ENCODE peak calls at places on chromosomes 13 and 19, in eight cellular contexts. One of them, this sample, is unnamed.

GRCh38 chr13:110616103-110617101 is 1.1 kb downstream of the NAXD start:
- DNase-seq in cardiac muscle cell: no peak
- DNase-seq in thoracic aorta: peak
- DNase-seq in HFFc6: peak
- DNase-seq in IMR-90: peak
- DNase-seq in PC-3: peak
- DNase-seq in mucosa of descending colon: peak
- DNase-seq in AG09319: peak
- DNase-seq in this sample: peak

GRCh38 chr13:110213461-110214074 is 93.4 kb downstream of the COL4A1 start:
- DNase-seq in cardiac muscle cell: no peak
- DNase-seq in thoracic aorta: no peak
- DNase-seq in HFFc6: no peak
- DNase-seq in IMR-90: no peak
- DNase-seq in PC-3: no peak
- DNase-seq in mucosa of descending colon: no peak
- DNase-seq in AG09319: no peak
- DNase-seq in this sample: no peak

GRCh38 chr13:28408235-28408848 is 86.6 kb downstream of the FLT1 start:
- DNase-seq in cardiac muscle cell: peak
- DNase-seq in thoracic aorta: no peak
- DNase-seq in HFFc6: no peak
- DNase-seq in IMR-90: no peak
- DNase-seq in PC-3: no peak
- DNase-seq in mucosa of descending colon: peak
- DNase-seq in AG09319: no peak
- DNase-seq in this sample: peak

GRCh38 chr13:79736356-79736755 is 255.4 kb downstream of the NDFIP2 start:
- DNase-seq in cardiac muscle cell: no peak
- DNase-seq in thoracic aorta: no peak
- DNase-seq in HFFc6: no peak
- DNase-seq in IMR-90: no peak
- DNase-seq in PC-3: peak
- DNase-seq in mucosa of descending colon: no peak
- DNase-seq in AG09319: no peak
- DNase-seq in this sample: no peak

GRCh38 chr13:106376411-106377112 is 158.9 kb downstream of the EFNB2 start:
- DNase-seq in cardiac muscle cell: no peak
- DNase-seq in thoracic aorta: no peak
- DNase-seq in HFFc6: peak
- DNase-seq in IMR-90: peak
- DNase-seq in PC-3: peak
- DNase-seq in mucosa of descending colon: no peak
- DNase-seq in AG09319: no peak
- DNase-seq in this sample: no peak

GRCh38 chr19:40231544-40232424 is 5.3 kb upstream of the CCNP start:
- DNase-seq in cardiac muscle cell: peak
- DNase-seq in thoracic aorta: no peak
- DNase-seq in HFFc6: no peak
- DNase-seq in IMR-90: no peak
- DNase-seq in PC-3: no peak
- DNase-seq in mucosa of descending colon: no peak
- DNase-seq in AG09319: no peak
- DNase-seq in this sample: peak

GRCh38 chr19:46493236-46494114 is 2.2 kb downstream of the PNMA8B start:
- DNase-seq in cardiac muscle cell: no peak
- DNase-seq in thoracic aorta: no peak
- DNase-seq in HFFc6: no peak
- DNase-seq in IMR-90: no peak
- DNase-seq in PC-3: no peak
- DNase-seq in mucosa of descending colon: peak
- DNase-seq in AG09319: no peak
- DNase-seq in this sample: peak

GRCh38 chr13:101449971-101450748 is 2.3 kb upstream of the ITGBL1 start:
- DNase-seq in cardiac muscle cell: no peak
- DNase-seq in thoracic aorta: no peak
- DNase-seq in HFFc6: peak
- DNase-seq in IMR-90: peak
- DNase-seq in PC-3: peak
- DNase-seq in mucosa of descending colon: no peak
- DNase-seq in AG09319: peak
- DNase-seq in this sample: no peak

GRCh38 chr13:30234763-30235162 is 72.6 kb downstream of the KATNAL1 start:
- DNase-seq in cardiac muscle cell: no peak
- DNase-seq in thoracic aorta: no peak
- DNase-seq in HFFc6: no peak
- DNase-seq in IMR-90: no peak
- DNase-seq in PC-3: no peak
- DNase-seq in mucosa of descending colon: no peak
- DNase-seq in AG09319: no peak
- DNase-seq in this sample: no peak

GRCh38 chr13:105471683-105472082 is 1063.8 kb downstream of the EFNB2 start:
- DNase-seq in cardiac muscle cell: no peak
- DNase-seq in thoracic aorta: no peak
- DNase-seq in HFFc6: no peak
- DNase-seq in IMR-90: peak
- DNase-seq in PC-3: no peak
- DNase-seq in mucosa of descending colon: no peak
- DNase-seq in AG09319: no peak
- DNase-seq in this sample: no peak

GRCh38 chr19:33186431-33186830 is 7.7 kb upstream of the LRP3 start:
- DNase-seq in cardiac muscle cell: no peak
- DNase-seq in thoracic aorta: no peak
- DNase-seq in HFFc6: no peak
- DNase-seq in IMR-90: no peak
- DNase-seq in PC-3: no peak
- DNase-seq in mucosa of descending colon: no peak
- DNase-seq in AG09319: no peak
- DNase-seq in this sample: peak

GRCh38 chr19:18172331-18173053 is 1.1 kb upstream of the IFI30 start:
- DNase-seq in cardiac muscle cell: no peak
- DNase-seq in thoracic aorta: no peak
- DNase-seq in HFFc6: no peak
- DNase-seq in IMR-90: no peak
- DNase-seq in PC-3: no peak
- DNase-seq in mucosa of descending colon: no peak
- DNase-seq in AG09319: no peak
- DNase-seq in this sample: no peak

GRCh38 chr19:10406191-10406590 is 2.8 kb upstream of the CDC37 start:
- DNase-seq in cardiac muscle cell: no peak
- DNase-seq in thoracic aorta: no peak
- DNase-seq in HFFc6: no peak
- DNase-seq in IMR-90: no peak
- DNase-seq in PC-3: no peak
- DNase-seq in mucosa of descending colon: no peak
- DNase-seq in AG09319: no peak
- DNase-seq in this sample: no peak

GRCh38 chr19:10402441-10403038 is 802 bp downstream of the CDC37 start:
- DNase-seq in cardiac muscle cell: no peak
- DNase-seq in thoracic aorta: no peak
- DNase-seq in HFFc6: peak
- DNase-seq in IMR-90: no peak
- DNase-seq in PC-3: peak
- DNase-seq in mucosa of descending colon: peak
- DNase-seq in AG09319: no peak
- DNase-seq in this sample: no peak

GRCh38 chr19:10407102-10407501 is 3.8 kb upstream of the CDC37 start:
- DNase-seq in cardiac muscle cell: no peak
- DNase-seq in thoracic aorta: no peak
- DNase-seq in HFFc6: no peak
- DNase-seq in IMR-90: no peak
- DNase-seq in PC-3: no peak
- DNase-seq in mucosa of descending colon: no peak
- DNase-seq in AG09319: no peak
- DNase-seq in this sample: no peak

GRCh38 chr19:10403137-10404021 is at the start of gene CDC37:
- DNase-seq in cardiac muscle cell: peak
- DNase-seq in thoracic aorta: peak
- DNase-seq in HFFc6: peak
- DNase-seq in IMR-90: peak
- DNase-seq in PC-3: peak
- DNase-seq in mucosa of descending colon: peak
- DNase-seq in AG09319: peak
- DNase-seq in this sample: peak

DNA sequence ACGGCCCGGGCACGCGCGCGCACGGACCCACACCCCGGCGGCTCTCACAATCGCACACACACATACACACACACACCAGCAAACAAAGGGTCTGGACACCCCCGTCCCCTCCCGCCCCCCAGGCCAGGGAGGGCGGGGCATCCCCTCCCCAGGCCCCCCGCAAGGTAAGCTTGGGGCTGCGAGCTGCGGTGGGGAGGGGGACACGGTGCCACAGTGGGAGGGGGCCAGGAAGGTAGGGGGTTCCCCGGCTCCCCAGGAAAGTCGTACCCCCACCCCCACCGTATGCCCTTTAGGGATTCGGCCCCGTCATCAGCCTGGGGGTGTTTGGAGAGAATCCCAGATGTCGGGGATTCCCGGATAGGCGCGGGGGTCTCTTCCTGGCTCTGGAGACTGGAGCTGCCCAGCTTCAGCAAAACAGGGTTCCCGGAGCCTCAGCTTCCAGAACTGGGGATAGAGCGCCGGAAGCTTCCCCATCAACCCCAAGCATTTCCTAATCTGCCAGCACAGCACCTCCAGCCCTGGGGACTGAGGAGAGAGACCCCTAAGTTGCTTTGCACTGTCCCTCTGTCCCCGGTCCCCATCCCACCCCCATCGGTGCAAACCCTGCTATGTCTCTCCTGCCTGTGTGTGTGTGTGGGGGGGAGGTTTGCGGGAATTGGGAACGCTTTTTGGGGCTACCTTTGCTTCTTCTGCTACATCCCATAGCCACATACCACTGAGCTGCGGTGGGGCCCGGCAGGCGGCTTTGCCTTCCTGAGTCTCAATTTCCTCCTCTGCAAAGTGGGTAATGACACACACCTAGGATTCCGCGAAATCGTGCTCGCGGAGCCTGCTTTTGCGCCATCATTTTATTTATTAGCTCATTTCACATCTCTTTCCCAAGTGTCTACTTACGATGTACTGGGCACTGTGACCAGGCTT is 1.8 kb upstream of the CDC37 start:
- DNase-seq in cardiac muscle cell: no peak
- DNase-seq in thoracic aorta: no peak
- DNase-seq in HFFc6: no peak
- DNase-seq in IMR-90: no peak
- DNase-seq in PC-3: no peak
- DNase-seq in mucosa of descending colon: no peak
- DNase-seq in AG09319: no peak
- DNase-seq in this sample: no peak
- TF ChIP-seq CTCF in cardiac muscle cell: no peak
- TF ChIP-seq CTCF in thoracic aorta: no peak
- TF ChIP-seq CTCF in HFFc6: no peak
- TF ChIP-seq CTCF in IMR-90: no peak
- TF ChIP-seq CTCF in PC-3: no peak
- TF ChIP-seq CTCF in mucosa of descending colon: no peak
- TF ChIP-seq CTCF in AG09319: no peak
- TF ChIP-seq CTCF in this sample: no peak

DNA sequence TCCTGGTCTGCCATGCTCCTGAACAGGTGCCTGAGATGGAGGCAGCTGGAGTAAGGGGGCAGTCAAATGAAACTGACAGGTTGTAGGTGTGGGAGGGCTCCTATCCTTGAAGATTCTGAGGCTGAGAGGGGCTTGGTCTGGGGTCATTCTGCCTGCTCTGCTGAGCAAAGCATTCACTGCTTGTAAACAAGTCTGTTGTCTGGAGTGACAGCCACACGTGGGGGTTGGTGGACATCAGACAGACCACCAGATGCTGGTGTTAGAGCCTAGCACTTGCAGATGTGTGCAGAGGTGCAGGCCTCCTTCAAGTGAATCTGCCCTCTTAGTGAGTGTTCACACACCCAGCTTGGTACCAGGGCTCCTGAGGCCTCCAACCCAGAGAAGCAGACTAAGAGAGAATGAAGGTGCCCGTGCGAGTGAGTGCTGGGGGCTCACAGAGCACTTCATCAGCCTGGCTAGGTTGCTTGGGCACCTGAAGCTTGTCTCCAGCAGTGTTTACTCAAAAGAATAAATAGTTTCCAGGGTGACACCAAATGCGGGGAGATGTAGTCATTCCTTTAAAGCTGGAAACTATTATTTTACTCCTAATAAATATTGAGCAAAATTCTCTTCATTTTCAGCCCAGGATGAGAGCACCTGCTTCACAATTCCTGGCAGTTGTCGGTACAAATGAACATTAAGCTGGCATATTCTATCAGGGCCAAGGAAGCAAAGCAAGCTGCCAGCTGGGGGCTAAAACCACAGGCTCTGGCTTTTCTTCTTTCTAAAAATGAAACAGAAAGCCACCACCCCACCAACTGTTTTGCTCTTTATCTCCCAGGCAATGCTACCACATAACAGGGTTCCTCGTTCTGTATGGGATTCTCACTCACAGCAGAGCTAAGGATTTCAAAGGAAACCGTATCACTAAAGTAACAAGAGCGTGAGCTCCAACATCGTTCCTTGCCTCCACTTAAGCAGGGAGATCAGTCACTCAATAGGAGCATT is 82.3 kb downstream of the RNASEH2B start:
- DNase-seq in cardiac muscle cell: no peak
- DNase-seq in thoracic aorta: no peak
- DNase-seq in HFFc6: no peak
- DNase-seq in IMR-90: no peak
- DNase-seq in PC-3: no peak
- DNase-seq in mucosa of descending colon: peak
- DNase-seq in AG09319: no peak
- DNase-seq in this sample: no peak
- TF ChIP-seq CTCF in cardiac muscle cell: no peak
- TF ChIP-seq CTCF in thoracic aorta: no peak
- TF ChIP-seq CTCF in HFFc6: no peak
- TF ChIP-seq CTCF in IMR-90: no peak
- TF ChIP-seq CTCF in PC-3: no peak
- TF ChIP-seq CTCF in mucosa of descending colon: no peak
- TF ChIP-seq CTCF in AG09319: no peak
- TF ChIP-seq CTCF in this sample: no peak

GRCh38 chr13:20477394-20477793 is 48.3 kb downstream of the CRYL1 start:
- DNase-seq in cardiac muscle cell: no peak
- DNase-seq in thoracic aorta: no peak
- DNase-seq in HFFc6: no peak
- DNase-seq in IMR-90: no peak
- DNase-seq in PC-3: no peak
- DNase-seq in mucosa of descending colon: no peak
- DNase-seq in AG09319: no peak
- DNase-seq in this sample: no peak
- TF ChIP-seq CTCF in cardiac muscle cell: no peak
- TF ChIP-seq CTCF in thoracic aorta: no peak
- TF ChIP-seq CTCF in HFFc6: no peak
- TF ChIP-seq CTCF in IMR-90: no peak
- TF ChIP-seq CTCF in PC-3: no peak
- TF ChIP-seq CTCF in mucosa of descending colon: no peak
- TF ChIP-seq CTCF in AG09319: no peak
- TF ChIP-seq CTCF in this sample: no peak

GRCh38 chr13:44116562-44117315 is 237.0 kb downstream of the LACC1 start:
- DNase-seq in cardiac muscle cell: peak
- DNase-seq in thoracic aorta: no peak
- DNase-seq in HFFc6: no peak
- DNase-seq in IMR-90: peak
- DNase-seq in PC-3: no peak
- DNase-seq in mucosa of descending colon: no peak
- DNase-seq in AG09319: no peak
- DNase-seq in this sample: peak
- TF ChIP-seq CTCF in cardiac muscle cell: peak
- TF ChIP-seq CTCF in thoracic aorta: peak
- TF ChIP-seq CTCF in HFFc6: peak
- TF ChIP-seq CTCF in IMR-90: peak
- TF ChIP-seq CTCF in PC-3: no peak
- TF ChIP-seq CTCF in mucosa of descending colon: no peak
- TF ChIP-seq CTCF in AG09319: no peak
- TF ChIP-seq CTCF in this sample: no peak

This sample was measured in right lobe of liver.